ENCODE peak calls at places on chromosomes 3 and 15, in nine cellular contexts. One of them, this sample, is unnamed.
A peak's percentile ranks its signal among the peaks of the same experiment; 100 is the strongest.

GRCh38 chr15:37880009-37880834 is 54.2 kb upstream of the TMCO5A start:
- DNase-seq in heart right ventricle: no peak
- DNase-seq in psoas muscle: no peak
- DNase-seq in CD4-positive, alpha-beta memory T cell: no peak
- DNase-seq in upper lobe of right lung: no peak
- DNase-seq in WERI-Rb-1: peak; percentile 74
- DNase-seq in cardiac muscle cell: peak; percentile 66
- DNase-seq in fibroblast of lung: peak; percentile 87
- DNase-seq in right atrium auricular region: no peak
- DNase-seq in this sample: no peak

GRCh38 chr3:119305271-119305670 is 11.1 kb downstream of the ARHGAP31 start:
- DNase-seq in upper lobe of right lung: no peak
- DNase-seq in WERI-Rb-1: no peak
- DNase-seq in fibroblast of lung: no peak
- DNase-seq in heart right ventricle: no peak
- DNase-seq in CD4-positive, alpha-beta memory T cell: no peak
- DNase-seq in psoas muscle: no peak
- DNase-seq in cardiac muscle cell: no peak
- DNase-seq in right atrium auricular region: no peak
- DNase-seq in this sample: no peak

GRCh38 chr15:92920595-92921169 is 20.6 kb downstream of the CHD2 start:
- DNase-seq in WERI-Rb-1: no peak
- DNase-seq in heart right ventricle: no peak
- DNase-seq in psoas muscle: no peak
- DNase-seq in CD4-positive, alpha-beta memory T cell: no peak
- DNase-seq in right atrium auricular region: no peak
- DNase-seq in fibroblast of lung: no peak
- DNase-seq in cardiac muscle cell: no peak
- DNase-seq in upper lobe of right lung: no peak
- DNase-seq in this sample: no peak

GRCh38 chr3:24725514-24726255 is 231.0 kb upstream of the THRB start:
- DNase-seq in CD4-positive, alpha-beta memory T cell: no peak
- DNase-seq in psoas muscle: no peak
- DNase-seq in WERI-Rb-1: no peak
- DNase-seq in cardiac muscle cell: peak; percentile 9
- DNase-seq in heart right ventricle: no peak
- DNase-seq in upper lobe of right lung: no peak
- DNase-seq in fibroblast of lung: no peak
- DNase-seq in right atrium auricular region: no peak
- DNase-seq in this sample: no peak

GRCh38 chr3:81790117-81790516 is 28.7 kb upstream of the GBE1 start:
- DNase-seq in WERI-Rb-1: no peak
- DNase-seq in fibroblast of lung: peak; percentile 9
- DNase-seq in upper lobe of right lung: no peak
- DNase-seq in psoas muscle: no peak
- DNase-seq in cardiac muscle cell: peak; percentile 93
- DNase-seq in heart right ventricle: no peak
- DNase-seq in CD4-positive, alpha-beta memory T cell: no peak
- DNase-seq in right atrium auricular region: no peak
- DNase-seq in this sample: no peak

GRCh38 chr3:100042577-100042981 is 71.7 kb downstream of the FILIP1L start:
- DNase-seq in psoas muscle: no peak
- DNase-seq in heart right ventricle: no peak
- DNase-seq in right atrium auricular region: no peak
- DNase-seq in CD4-positive, alpha-beta memory T cell: no peak
- DNase-seq in fibroblast of lung: peak; percentile 94
- DNase-seq in upper lobe of right lung: no peak
- DNase-seq in cardiac muscle cell: no peak
- DNase-seq in WERI-Rb-1: no peak
- DNase-seq in this sample: no peak

GRCh38 chr3:24382647-24383046 is 112.0 kb downstream of the THRB start:
- DNase-seq in cardiac muscle cell: no peak
- DNase-seq in psoas muscle: no peak
- DNase-seq in WERI-Rb-1: no peak
- DNase-seq in upper lobe of right lung: no peak
- DNase-seq in fibroblast of lung: no peak
- DNase-seq in CD4-positive, alpha-beta memory T cell: no peak
- DNase-seq in heart right ventricle: no peak
- DNase-seq in right atrium auricular region: no peak
- DNase-seq in this sample: no peak

GRCh38 chr3:129502641-129503386 is 25.6 kb upstream of the RHO start:
- DNase-seq in fibroblast of lung: no peak
- DNase-seq in heart right ventricle: peak; percentile 37
- DNase-seq in right atrium auricular region: no peak
- DNase-seq in WERI-Rb-1: no peak
- DNase-seq in cardiac muscle cell: peak; percentile 23
- DNase-seq in psoas muscle: no peak
- DNase-seq in CD4-positive, alpha-beta memory T cell: no peak
- DNase-seq in upper lobe of right lung: no peak
- DNase-seq in this sample: no peak

GRCh38 chr3:139327861-139328260 is 16.0 kb upstream of the MRPS22 start:
- DNase-seq in psoas muscle: no peak
- DNase-seq in WERI-Rb-1: no peak
- DNase-seq in heart right ventricle: no peak
- DNase-seq in upper lobe of right lung: no peak
- DNase-seq in right atrium auricular region: no peak
- DNase-seq in CD4-positive, alpha-beta memory T cell: no peak
- DNase-seq in cardiac muscle cell: no peak
- DNase-seq in fibroblast of lung: no peak
- DNase-seq in this sample: no peak

GRCh38 chr3:6791161-6791560 is 69.8 kb upstream of the GRM7 start:
- DNase-seq in cardiac muscle cell: no peak
- DNase-seq in fibroblast of lung: peak; percentile 34
- DNase-seq in upper lobe of right lung: no peak
- DNase-seq in right atrium auricular region: no peak
- DNase-seq in WERI-Rb-1: no peak
- DNase-seq in heart right ventricle: no peak
- DNase-seq in psoas muscle: no peak
- DNase-seq in CD4-positive, alpha-beta memory T cell: no peak
- DNase-seq in this sample: no peak

GRCh38 chr3:184174646-184175492 is at the start of gene AP2M1:
- DNase-seq in heart right ventricle: peak; percentile 98
- DNase-seq in WERI-Rb-1: peak; percentile 97
- DNase-seq in fibroblast of lung: peak; percentile 99
- DNase-seq in right atrium auricular region: peak; percentile 99
- DNase-seq in CD4-positive, alpha-beta memory T cell: peak; percentile 99
- DNase-seq in upper lobe of right lung: peak; percentile 99
- DNase-seq in psoas muscle: peak; percentile 98
- DNase-seq in cardiac muscle cell: peak; percentile 99
- DNase-seq in this sample: peak; percentile 95

GRCh38 chr3:136942796-136943195 is 15.0 kb upstream of the IL20RB start:
- DNase-seq in CD4-positive, alpha-beta memory T cell: no peak
- DNase-seq in fibroblast of lung: no peak
- DNase-seq in upper lobe of right lung: no peak
- DNase-seq in right atrium auricular region: no peak
- DNase-seq in cardiac muscle cell: peak; percentile 2
- DNase-seq in heart right ventricle: no peak
- DNase-seq in psoas muscle: no peak
- DNase-seq in WERI-Rb-1: no peak
- DNase-seq in this sample: no peak

GRCh38 chr15:82553846-82554245 is 13.6 kb upstream of the RPS17 start:
- DNase-seq in CD4-positive, alpha-beta memory T cell: no peak
- DNase-seq in right atrium auricular region: no peak
- DNase-seq in heart right ventricle: no peak
- DNase-seq in upper lobe of right lung: no peak
- DNase-seq in psoas muscle: no peak
- DNase-seq in WERI-Rb-1: no peak
- DNase-seq in cardiac muscle cell: no peak
- DNase-seq in fibroblast of lung: no peak
- DNase-seq in this sample: no peak
- H3K27ac ChIP-seq in CD4-positive, alpha-beta memory T cell: no peak overlapping the region
- H3K27ac ChIP-seq in right atrium auricular region: no peak overlapping the region
- H3K27ac ChIP-seq in heart right ventricle: no peak overlapping the region
- H3K27ac ChIP-seq in upper lobe of right lung: no peak overlapping the region
- H3K27ac ChIP-seq in psoas muscle: peak overlapping the region; percentile 19
- H3K27ac ChIP-seq in WERI-Rb-1: no peak overlapping the region
- H3K27ac ChIP-seq in cardiac muscle cell: no peak overlapping the region
- H3K27ac ChIP-seq in fibroblast of lung: no peak overlapping the region
- H3K27ac ChIP-seq in this sample: no peak overlapping the region

GRCh38 chr3:128486692-128487537 is 6.1 kb downstream of the GATA2 start:
- DNase-seq in heart right ventricle: no peak
- DNase-seq in upper lobe of right lung: peak; percentile 64
- DNase-seq in CD4-positive, alpha-beta memory T cell: no peak
- DNase-seq in right atrium auricular region: no peak
- DNase-seq in WERI-Rb-1: no peak
- DNase-seq in cardiac muscle cell: peak; percentile 63
- DNase-seq in fibroblast of lung: peak; percentile 59
- DNase-seq in psoas muscle: no peak
- DNase-seq in this sample: no peak

GRCh38 chr3:128488995-128489859 is 3.8 kb downstream of the GATA2 start:
- DNase-seq in upper lobe of right lung: peak; percentile 70
- DNase-seq in fibroblast of lung: peak; percentile 69
- DNase-seq in cardiac muscle cell: peak; percentile 59
- DNase-seq in WERI-Rb-1: no peak
- DNase-seq in CD4-positive, alpha-beta memory T cell: peak; percentile 33
- DNase-seq in heart right ventricle: peak; percentile 72
- DNase-seq in right atrium auricular region: peak; percentile 80
- DNase-seq in psoas muscle: peak; percentile 54
- DNase-seq in this sample: peak; percentile 70

GRCh38 chr3:128487538-128487812 is 5.5 kb downstream of the GATA2 start:
- DNase-seq in cardiac muscle cell: no peak
- DNase-seq in right atrium auricular region: no peak
- DNase-seq in heart right ventricle: no peak
- DNase-seq in WERI-Rb-1: no peak
- DNase-seq in fibroblast of lung: no peak
- DNase-seq in CD4-positive, alpha-beta memory T cell: no peak
- DNase-seq in psoas muscle: no peak
- DNase-seq in upper lobe of right lung: no peak
- DNase-seq in this sample: no peak

GRCh38 chr3:128488636-128488994 is 4.4 kb downstream of the GATA2 start:
- DNase-seq in upper lobe of right lung: no peak
- DNase-seq in right atrium auricular region: no peak
- DNase-seq in WERI-Rb-1: no peak
- DNase-seq in CD4-positive, alpha-beta memory T cell: no peak
- DNase-seq in fibroblast of lung: peak; percentile 37
- DNase-seq in psoas muscle: no peak
- DNase-seq in cardiac muscle cell: no peak
- DNase-seq in heart right ventricle: no peak
- DNase-seq in this sample: no peak

DNA sequence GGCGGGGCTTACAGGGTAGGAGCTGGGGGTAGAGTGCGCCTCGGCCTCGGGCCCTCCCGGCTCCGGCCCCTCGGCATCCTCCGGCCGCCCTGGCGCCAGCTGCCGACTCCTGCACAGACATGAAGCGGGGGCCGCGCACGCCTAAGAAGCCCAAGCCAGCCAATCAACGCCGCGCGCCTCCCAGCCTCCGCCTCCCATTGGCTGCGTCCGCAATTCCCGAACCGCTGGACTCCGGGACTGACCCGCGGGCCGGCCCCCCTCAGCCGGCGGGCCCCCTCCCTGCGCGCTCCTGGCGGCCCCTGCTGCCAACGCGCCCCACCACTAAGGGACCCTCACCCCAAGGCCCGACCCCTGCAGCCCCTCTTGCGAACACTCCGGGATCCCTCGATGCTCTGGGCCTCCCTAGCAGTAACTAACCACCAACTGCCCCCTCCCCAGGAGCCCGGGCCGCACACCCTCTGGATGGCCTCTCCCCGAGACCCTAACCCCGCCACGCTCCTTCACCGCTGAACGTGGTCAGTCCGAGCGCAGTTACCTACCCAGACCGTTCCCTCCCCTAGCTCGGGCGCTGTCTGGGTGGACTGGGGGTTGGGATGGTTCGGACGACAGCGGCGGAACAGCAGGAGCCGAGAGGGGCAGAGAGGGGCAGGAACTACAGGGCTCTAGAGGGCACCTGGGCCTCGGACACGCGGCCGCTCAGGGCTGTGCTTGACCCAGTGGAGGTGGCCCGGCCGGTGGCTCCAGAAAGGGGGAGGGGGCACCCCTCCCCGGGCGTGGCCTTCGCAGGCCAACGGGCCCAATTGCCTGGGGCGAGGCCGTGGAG is 5.0 kb downstream of the GATA2 start:
- DNase-seq in psoas muscle: peak; percentile 84
- DNase-seq in cardiac muscle cell: peak; percentile 96
- DNase-seq in right atrium auricular region: peak; percentile 93
- DNase-seq in heart right ventricle: peak; percentile 90
- DNase-seq in fibroblast of lung: peak; percentile 91
- DNase-seq in upper lobe of right lung: peak; percentile 83
- DNase-seq in WERI-Rb-1: peak; percentile 82
- DNase-seq in CD4-positive, alpha-beta memory T cell: no peak
- DNase-seq in this sample: peak; percentile 91
- H3K4me3 ChIP-seq in psoas muscle: peak overlapping the region; percentile 73
- H3K4me3 ChIP-seq in cardiac muscle cell: peak overlapping the region; percentile 58
- H3K4me3 ChIP-seq in right atrium auricular region: peak overlapping the region; percentile 64
- H3K4me3 ChIP-seq in heart right ventricle: peak overlapping the region; percentile 73
- H3K4me3 ChIP-seq in fibroblast of lung: peak overlapping the region; percentile 59
- H3K4me3 ChIP-seq in upper lobe of right lung: peak overlapping the region; percentile 60
- H3K4me3 ChIP-seq in WERI-Rb-1: peak overlapping the region; percentile 29
- H3K4me3 ChIP-seq in CD4-positive, alpha-beta memory T cell: no peak overlapping the region
- H3K4me3 ChIP-seq in this sample: peak overlapping the region; percentile 84

GRCh38 chr3:14803981-14804834 is 14.6 kb upstream of the FGD5 start:
- DNase-seq in upper lobe of right lung: peak; percentile 59
- DNase-seq in cardiac muscle cell: no peak
- DNase-seq in psoas muscle: no peak
- DNase-seq in fibroblast of lung: no peak
- DNase-seq in right atrium auricular region: no peak
- DNase-seq in heart right ventricle: peak; percentile 52
- DNase-seq in WERI-Rb-1: no peak
- DNase-seq in CD4-positive, alpha-beta memory T cell: no peak
- DNase-seq in this sample: no peak

GRCh38 chr3:14804835-14805780 is 13.7 kb upstream of the FGD5 start:
- DNase-seq in WERI-Rb-1: no peak
- DNase-seq in CD4-positive, alpha-beta memory T cell: no peak
- DNase-seq in fibroblast of lung: peak; percentile 7
- DNase-seq in psoas muscle: no peak
- DNase-seq in upper lobe of right lung: peak; percentile 52
- DNase-seq in right atrium auricular region: no peak
- DNase-seq in cardiac muscle cell: no peak
- DNase-seq in heart right ventricle: no peak
- DNase-seq in this sample: no peak

GRCh38 chr3:14806641-14807263 is 12.0 kb upstream of the FGD5 start:
- DNase-seq in heart right ventricle: no peak
- DNase-seq in psoas muscle: no peak
- DNase-seq in CD4-positive, alpha-beta memory T cell: no peak
- DNase-seq in WERI-Rb-1: no peak
- DNase-seq in fibroblast of lung: peak; percentile 36
- DNase-seq in cardiac muscle cell: no peak
- DNase-seq in upper lobe of right lung: peak; percentile 67
- DNase-seq in right atrium auricular region: no peak
- DNase-seq in this sample: no peak

GRCh38 chr3:14808025-14808424 is 10.7 kb upstream of the FGD5 start:
- DNase-seq in CD4-positive, alpha-beta memory T cell: no peak
- DNase-seq in psoas muscle: no peak
- DNase-seq in WERI-Rb-1: no peak
- DNase-seq in right atrium auricular region: no peak
- DNase-seq in heart right ventricle: no peak
- DNase-seq in cardiac muscle cell: no peak
- DNase-seq in fibroblast of lung: no peak
- DNase-seq in upper lobe of right lung: no peak
- DNase-seq in this sample: no peak

GRCh38 chr3:14805946-14806537 is 12.7 kb upstream of the FGD5 start:
- DNase-seq in CD4-positive, alpha-beta memory T cell: no peak
- DNase-seq in right atrium auricular region: no peak
- DNase-seq in fibroblast of lung: no peak
- DNase-seq in upper lobe of right lung: peak; percentile 60
- DNase-seq in cardiac muscle cell: no peak
- DNase-seq in psoas muscle: no peak
- DNase-seq in WERI-Rb-1: no peak
- DNase-seq in heart right ventricle: no peak
- DNase-seq in this sample: no peak
- H3K27me3 ChIP-seq in CD4-positive, alpha-beta memory T cell: peaks cover under 1% of the 10 kb centered on the region
- H3K27me3 ChIP-seq in right atrium auricular region: peaks cover under 1% of the 10 kb centered on the region
- H3K27me3 ChIP-seq in fibroblast of lung: peaks cover 18% of the 10 kb centered on the region
- H3K27me3 ChIP-seq in upper lobe of right lung: peaks cover 6% of the 10 kb centered on the region
- H3K27me3 ChIP-seq in cardiac muscle cell: peaks cover 26% of the 10 kb centered on the region
- H3K27me3 ChIP-seq in psoas muscle: peaks cover 5% of the 10 kb centered on the region
- H3K27me3 ChIP-seq in WERI-Rb-1: peaks cover 84% of the 10 kb centered on the region
- H3K27me3 ChIP-seq in heart right ventricle: peaks cover 4% of the 10 kb centered on the region
- H3K27me3 ChIP-seq in this sample: peaks cover 25% of the 10 kb centered on the region

GRCh38 chr15:73956276-73957086 is 30.2 kb downstream of the LOXL1 start:
- DNase-seq in psoas muscle: peak; percentile 60
- DNase-seq in CD4-positive, alpha-beta memory T cell: no peak
- DNase-seq in upper lobe of right lung: no peak
- DNase-seq in heart right ventricle: no peak
- DNase-seq in fibroblast of lung: peak; percentile 98
- DNase-seq in right atrium auricular region: no peak
- DNase-seq in cardiac muscle cell: no peak
- DNase-seq in WERI-Rb-1: no peak
- DNase-seq in this sample: peak; percentile 92
- H3K27ac ChIP-seq in psoas muscle: no peak overlapping the region
- H3K27ac ChIP-seq in CD4-positive, alpha-beta memory T cell: no peak overlapping the region
- H3K27ac ChIP-seq in upper lobe of right lung: no peak overlapping the region
- H3K27ac ChIP-seq in heart right ventricle: peak overlapping the region; percentile 43
- H3K27ac ChIP-seq in fibroblast of lung: peak overlapping the region; percentile 70
- H3K27ac ChIP-seq in right atrium auricular region: no peak overlapping the region
- H3K27ac ChIP-seq in cardiac muscle cell: no peak overlapping the region
- H3K27ac ChIP-seq in WERI-Rb-1: no peak overlapping the region
- H3K27ac ChIP-seq in this sample: peak overlapping the region; percentile 55